ENCODE peak calls at places on chromosome 12, in five cellular contexts. Y is left ventricle myocardium inferior, N is GM13976, Q is tibial artery, P is hepatocyte. G is an unnamed sample.

GRCh38 chr12:25208554-25208953 is 13.5 kb downstream of the ETFRF1 start:
- DNase-seq in Y (no peak), N (no peak), Q (no peak), P (peak), G (no peak)

GRCh38 chr12:67650127-67650495 is 1.6 kb downstream of the DYRK2 start:
- DNase-seq in Y (peak), N (peak), Q (no peak), P (no peak), G (no peak)

GRCh38 chr12:49622501-49623141 is 740 bp upstream of the PRPF40B start:
- DNase-seq in Y (no peak), N (peak), Q (no peak), P (peak), G (no peak)

GRCh38 chr12:57604454-57605307 is at the start of gene DTX3:
- DNase-seq in Y (peak), N (peak), Q (peak), P (peak), G (peak)

GRCh38 chr12:42612258-42612608 is 22.7 kb upstream of the PRICKLE1 start:
- DNase-seq in Y (no peak), N (no peak), Q (no peak), P (no peak), G (no peak)

GRCh38 chr12:80321653-80322052 is 122.4 kb upstream of the PTPRQ start:
- DNase-seq in Y (no peak), N (no peak), Q (no peak), P (peak), G (no peak)

GRCh38 chr12:32455607-32456063 is 56.3 kb downstream of the FGD4 start:
- DNase-seq in Y (no peak), N (peak), Q (no peak), P (peak), G (no peak)

GRCh38 chr12:82682326-82682725 is 4.4 kb upstream of the TMTC2 start:
- DNase-seq in Y (no peak), N (no peak), Q (no peak), P (no peak), G (no peak)

GRCh38 chr12:21972055-21972454 is 30.8 kb upstream of the ABCC9 start:
- DNase-seq in Y (no peak), N (no peak), Q (no peak), P (no peak), G (no peak)

GRCh38 chr12:62684586-62685295 is 218.1 kb downstream of the MON2 start:
- DNase-seq in Y (peak), N (no peak), Q (peak), P (peak), G (no peak)

GRCh38 chr12:77630341-77630740 is 200.4 kb upstream of the NAV3 start:
- DNase-seq in Y (no peak), N (no peak), Q (no peak), P (no peak), G (no peak)

GRCh38 chr12:100798799-100799198 is 4.2 kb downstream of the ANO4 start:
- DNase-seq in Y (no peak), N (no peak), Q (no peak), P (no peak), G (no peak)

GRCh38 chr12:89709994-89710872 is 1.6 kb upstream of the ATP2B1 start:
- DNase-seq in Y (peak), N (no peak), Q (peak), P (peak), G (peak)

GRCh38 chr12:120847392-120848157 is 56.6 kb downstream of the SPPL3 start:
- DNase-seq in Y (no peak), N (peak), Q (no peak), P (no peak), G (no peak)

GRCh38 chr12:67320614-67321305 is 51.6 kb downstream of the CAND1 start:
- DNase-seq in Y (no peak), N (no peak), Q (no peak), P (no peak), G (no peak)

GRCh38 chr12:110179291-110179690 is 55.1 kb downstream of the IFT81 start:
- DNase-seq in Y (no peak), N (no peak), Q (no peak), P (no peak), G (no peak)

GRCh38 chr12:96883571-96883970 is 23.5 kb upstream of the NEDD1 start:
- DNase-seq in Y (no peak), N (no peak), Q (no peak), P (no peak), G (no peak)

GRCh38 chr12:128911861-128912260 is 58.6 kb downstream of the GLT1D1 start:
- DNase-seq in Y (no peak), N (no peak), Q (no peak), P (no peak), G (no peak)

GRCh38 chr12:131471946-131472732 is 238.8 kb upstream of the SFSWAP start:
- DNase-seq in Y (no peak), N (no peak), Q (no peak), P (no peak), G (no peak)

GRCh38 chr12:109258607-109259544 is 50.2 kb downstream of the FOXN4 start:
- DNase-seq in Y (no peak), N (no peak), Q (no peak), P (no peak), G (no peak)

GRCh38 chr12:33223956-33224355 is 215.7 kb downstream of the SYT10 start:
- DNase-seq in Y (no peak), N (no peak), Q (no peak), P (peak), G (no peak)

GRCh38 chr12:114476159-114476558 is 70.2 kb upstream of the TBX5 start:
- DNase-seq in Y (no peak), N (no peak), Q (no peak), P (peak), G (no peak)

GRCh38 chr12:66984962-66985361 is 284.2 kb upstream of the CAND1 start:
- DNase-seq in Y (no peak), N (no peak), Q (no peak), P (no peak), G (peak)

GRCh38 chr12:9750276-9751203 is 10.2 kb downstream of the CD69 start:
- DNase-seq in Y (no peak), N (peak), Q (no peak), P (peak), G (no peak)

GRCh38 chr12:28506271-28506670 is 316.0 kb downstream of the CCDC91 start:
- DNase-seq in Y (no peak), N (no peak), Q (no peak), P (no peak), G (no peak)

GRCh38 chr12:122949816-122950215 is 16.4 kb downstream of the ABCB9 start:
- DNase-seq in Y (no peak), N (no peak), Q (no peak), P (no peak), G (no peak)

GRCh38 chr12:120539303-120539702 is 5.1 kb downstream of the RNF10 start:
- DNase-seq in Y (no peak), N (no peak), Q (no peak), P (no peak), G (no peak)

GRCh38 chr12:57845478-57846284 is 848 bp downstream of the CTDSP2 start:
- DNase-seq in Y (peak), N (peak), Q (peak), P (peak), G (peak)

GRCh38 chr12:58413794-58414193 is 472.4 kb downstream of the ATP23 start:
- DNase-seq in Y (no peak), N (no peak), Q (no peak), P (peak), G (no peak)

GRCh38 chr12:26319511-26319910 is 124.1 kb downstream of the SSPN start:
- DNase-seq in Y (peak), N (no peak), Q (peak), P (peak), G (no peak)

GRCh38 chr12:4148418-4149056 is 125.0 kb upstream of the CCND2 start:
- DNase-seq in Y (peak), N (no peak), Q (peak), P (no peak), G (no peak)

GRCh38 chr12:112386726-112387125 is 4.5 kb upstream of the HECTD4 start:
- DNase-seq in Y (no peak), N (no peak), Q (no peak), P (peak), G (no peak)

GRCh38 chr12:126338031-126338441 is 1272.8 kb downstream of the AACS start:
- DNase-seq in Y (no peak), N (no peak), Q (no peak), P (no peak), G (no peak)

DNA sequence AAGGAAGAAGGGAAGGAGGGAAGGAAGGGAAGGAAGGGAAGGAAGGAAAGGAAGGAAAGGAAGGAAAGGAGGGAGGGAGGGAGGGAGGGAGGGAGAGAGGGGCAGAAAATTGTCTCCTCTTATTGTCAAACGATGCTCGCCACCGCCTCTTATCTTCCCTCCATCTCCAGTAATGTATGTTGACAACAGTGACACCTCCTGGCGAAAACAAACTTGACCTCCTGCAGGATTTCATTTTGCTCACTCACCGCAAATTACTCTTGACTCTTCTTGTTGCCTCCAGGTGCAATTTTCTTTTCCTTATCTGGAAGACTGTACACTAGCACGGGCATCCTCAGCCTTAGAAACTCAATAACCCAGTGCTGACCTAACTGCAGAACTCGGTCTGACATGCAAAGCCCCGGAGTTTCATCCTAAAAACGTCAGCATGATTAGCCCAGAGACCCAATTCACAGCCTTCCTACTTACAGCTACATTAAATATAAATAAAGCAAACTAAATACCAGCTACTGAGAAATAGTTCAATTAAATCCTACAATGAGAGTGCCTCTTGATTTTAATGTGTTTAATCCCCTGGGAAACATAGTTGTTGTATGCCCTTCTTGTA is 512.4 kb upstream of the TMPO start:
- DNase-seq in Y (no peak), N (peak), Q (peak), P (peak), G (no peak)
- TF ChIP-seq CTCF in Y (peak), N (peak), Q (peak), P (peak), G (peak)

GRCh38 chr12:104457746-104458644 is 1.2 kb downstream of the CHST11 start:
- DNase-seq in Y (peak), N (peak), Q (peak), P (peak), G (no peak)
- TF ChIP-seq CTCF in Y (no peak), N (no peak), Q (peak), P (no peak), G (no peak)

DNA sequence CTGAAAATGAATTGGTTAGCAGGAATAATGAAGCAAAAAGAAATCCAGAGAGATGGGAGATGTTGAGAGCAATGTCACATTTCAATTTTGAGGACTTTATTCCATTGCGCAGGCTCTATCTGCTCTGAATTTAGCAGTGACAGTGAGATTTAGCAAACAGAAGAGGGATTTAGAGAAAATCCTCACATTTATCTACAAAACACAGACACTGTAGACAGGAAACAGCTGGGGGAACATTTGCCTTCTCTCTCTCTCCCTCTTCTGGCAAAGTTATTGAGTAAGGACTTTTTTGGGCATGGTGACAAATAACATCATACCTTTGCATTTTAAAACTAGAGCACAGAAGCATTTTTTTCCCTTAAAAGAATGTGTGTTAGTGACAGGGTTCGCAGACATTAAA is at the start of gene IGF1:
- DNase-seq in Y (no peak), N (no peak), Q (no peak), P (peak), G (no peak)
- TF ChIP-seq CTCF in Y (no peak), N (no peak), Q (no peak), P (peak), G (no peak)

GRCh38 chr12:12562585-12563245 is at the start of gene DUSP16:
- DNase-seq in Y (peak), N (peak), Q (peak), P (peak), G (peak)
- TF ChIP-seq CTCF in Y (peak), N (no peak), Q (no peak), P (no peak), G (no peak)

DNA sequence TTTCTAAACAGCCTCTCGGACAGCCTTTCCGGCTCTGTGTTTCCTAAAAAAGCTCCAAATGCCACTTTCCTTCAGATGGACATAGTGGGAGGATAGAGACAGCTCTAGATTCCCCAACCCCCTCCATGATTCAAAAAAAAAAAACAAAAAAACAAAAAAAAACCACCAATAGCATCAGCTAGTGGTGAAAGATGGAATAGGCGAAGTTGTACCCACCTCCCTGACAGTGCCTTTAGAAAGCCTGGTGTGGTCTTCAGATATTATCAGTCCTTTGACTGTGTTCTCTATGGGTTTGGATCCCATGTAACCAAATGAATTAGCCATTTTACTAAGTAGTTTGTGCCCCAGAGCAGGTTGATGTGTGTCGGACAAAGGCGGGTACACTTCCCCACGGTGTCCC is 94.1 kb downstream of the PHETA1 start:
- DNase-seq in Y (no peak), N (no peak), Q (no peak), P (no peak), G (no peak)
- TF ChIP-seq CTCF in Y (peak), N (no peak), Q (no peak), P (peak), G (peak)

GRCh38 chr12:6620137-6620884 is 13.1 kb upstream of the CHD4 start:
- DNase-seq in Y (no peak), N (no peak), Q (no peak), P (peak), G (no peak)
- TF ChIP-seq CTCF in Y (peak), N (no peak), Q (peak), P (peak), G (peak)

GRCh38 chr12:65643595-65644386 is 180.5 kb upstream of the HMGA2 start:
- DNase-seq in Y (no peak), N (no peak), Q (no peak), P (no peak), G (no peak)

GRCh38 chr12:65646127-65646643 is 178.1 kb upstream of the HMGA2 start:
- DNase-seq in Y (no peak), N (no peak), Q (no peak), P (no peak), G (no peak)

GRCh38 chr12:65642006-65642695 is 182.1 kb upstream of the HMGA2 start:
- DNase-seq in Y (no peak), N (no peak), Q (no peak), P (no peak), G (no peak)

GRCh38 chr12:65640489-65640901 is 183.8 kb upstream of the HMGA2 start:
- DNase-seq in Y (no peak), N (no peak), Q (no peak), P (no peak), G (no peak)

GRCh38 chr12:65643171-65643570 is 181.1 kb upstream of the HMGA2 start:
- DNase-seq in Y (no peak), N (no peak), Q (no peak), P (no peak), G (no peak)
- TF ChIP-seq CTCF in Y (no peak), N (no peak), Q (no peak), P (no peak), G (no peak)

G was measured in mesothelial cell of epicardium.